ENCODE peak calls at places on chromosome 20, in nine cellular contexts. I, B, S, C, N, W, F, K and V are unnamed samples.

GRCh38 chr20:24936526-24937407 is 12.3 kb upstream of the CST7 start:
- DNase-seq in C (no peak), B (no peak), I (no peak), S (peak; percentile 30), N (no peak), F (no peak), W (no peak), K (no peak), V (no peak)

GRCh38 chr20:37426978-37427377 is 81.0 kb downstream of the SRC start:
- DNase-seq in S (no peak), I (no peak), K (no peak), W (no peak), N (no peak), F (no peak), B (no peak), C (no peak), V (no peak)

GRCh38 chr20:33177866-33178265 is 9.9 kb downstream of the BPIFA2 start:
- DNase-seq in S (no peak), B (no peak), N (no peak), I (no peak), K (no peak), C (no peak), W (no peak), F (no peak), V (no peak)

GRCh38 chr20:1362484-1362883 is 30.4 kb downstream of the FKBP1A start:
- DNase-seq in N (no peak), K (no peak), I (peak; percentile 35), B (no peak), W (no peak), C (no peak), S (no peak), F (no peak), V (no peak)

GRCh38 chr20:35768731-35769664 is 2.8 kb upstream of the PHF20 start:
- DNase-seq in N (peak; percentile 99), C (peak; percentile 89), B (peak; percentile 99), S (peak; percentile 96), F (peak; percentile 94), K (peak; percentile 100), W (peak; percentile 99), I (peak; percentile 35), V (peak; percentile 83)

GRCh38 chr20:1499528-1500420 is 8.6 kb upstream of the SIRPB2 start:
- DNase-seq in C (no peak), I (no peak), B (no peak), W (peak; percentile 64), K (no peak), F (no peak), N (no peak), S (no peak), V (no peak)

GRCh38 chr20:25051386-25052155 is 6.4 kb downstream of the ACSS1 start:
- DNase-seq in I (no peak), C (no peak), B (no peak), W (no peak), N (peak; percentile 36), K (no peak), F (no peak), S (no peak), V (no peak)

GRCh38 chr20:43196243-43196642 is 6.5 kb upstream of the PTPRT start:
- DNase-seq in F (no peak), S (no peak), I (no peak), K (no peak), C (no peak), B (no peak), W (no peak), N (no peak), V (no peak)

GRCh38 chr20:51382986-51383821 is 159.3 kb downstream of the NFATC2 start:
- DNase-seq in C (no peak), N (no peak), K (no peak), S (peak; percentile 34), I (no peak), F (no peak), B (no peak), W (no peak), V (no peak)

GRCh38 chr20:5212897-5213296 is 86.1 kb downstream of the CDS2 start:
- DNase-seq in I (no peak), K (no peak), S (no peak), W (no peak), B (no peak), C (no peak), F (no peak), N (no peak), V (peak; percentile 30)

GRCh38 chr20:63132715-63133471 is 83.0 kb downstream of the YTHDF1 start:
- DNase-seq in W (no peak), F (no peak), N (peak; percentile 26), B (no peak), K (no peak), C (no peak), S (peak; percentile 24), I (no peak), V (no peak)

GRCh38 chr20:21719592-21720214 is 14.2 kb downstream of the PAX1 start:
- DNase-seq in F (peak; percentile 52), W (peak; percentile 63), S (no peak), B (peak; percentile 68), C (peak; percentile 65), N (no peak), K (peak; percentile 92), I (no peak), V (no peak)

GRCh38 chr20:36368869-36369268 is 62.7 kb downstream of the DLGAP4 start:
- DNase-seq in S (no peak), B (no peak), F (no peak), C (no peak), W (no peak), K (no peak), I (no peak), N (no peak), V (no peak)

DNA sequence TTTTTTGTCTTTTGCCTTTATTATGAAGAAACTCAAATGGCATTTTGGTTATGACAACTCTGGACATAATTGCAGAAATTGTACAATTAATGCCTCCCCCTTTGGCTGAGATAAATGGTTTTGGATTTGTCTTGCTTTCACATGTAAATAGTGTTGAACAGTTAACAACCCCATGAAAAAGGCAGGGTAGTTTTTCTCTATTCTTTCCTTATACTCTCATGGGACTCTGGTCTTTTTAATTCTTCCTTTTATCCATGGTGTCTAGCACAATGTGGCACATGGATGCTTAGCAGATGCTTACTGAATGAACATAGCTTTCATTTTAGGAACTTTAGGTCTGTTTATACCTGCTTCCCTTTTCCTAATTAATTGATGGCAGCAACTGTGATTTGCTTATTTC is 75.6 kb downstream of the NCOA3 start:
- DNase-seq in C (no peak), W (no peak), S (no peak), B (no peak), N (no peak), I (no peak), K (no peak), F (no peak), V (no peak)
- H3K27ac ChIP-seq in C (peak overlapping the region; percentile 85), W (no peak overlapping the region), S (no peak overlapping the region), B (no peak overlapping the region), N (peak overlapping the region; percentile 54), I (no peak overlapping the region), K (no peak overlapping the region), F (peak overlapping the region; percentile 78), V (no peak overlapping the region)

DNA sequence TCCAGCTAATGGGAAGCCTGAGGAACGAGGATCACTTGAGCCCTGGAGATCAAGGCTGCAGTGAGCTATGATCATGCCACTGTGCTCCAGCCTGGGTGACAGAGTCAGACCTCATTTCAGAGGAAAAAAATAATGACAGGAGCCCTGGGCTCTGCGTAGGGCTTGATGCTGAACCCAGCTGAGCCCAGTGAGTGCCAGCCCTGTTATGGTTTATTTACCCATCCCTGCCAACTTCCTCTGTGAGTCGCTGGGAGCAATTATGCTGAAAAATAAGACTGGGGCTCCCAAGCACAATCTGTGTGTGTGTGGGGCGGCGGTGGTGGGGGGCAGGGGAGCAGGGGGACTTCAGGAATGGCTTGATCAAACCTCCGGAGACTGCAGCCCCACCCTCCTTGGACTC is 75.9 kb upstream of the PMEPA1 start:
- DNase-seq in W (no peak), F (no peak), I (no peak), B (no peak), K (no peak), N (no peak), S (no peak), C (no peak), V (no peak)
- H3K27ac ChIP-seq in W (no peak overlapping the region), F (no peak overlapping the region), I (no peak overlapping the region), B (no peak overlapping the region), K (no peak overlapping the region), N (no peak overlapping the region), S (no peak overlapping the region), C (peak overlapping the region; percentile 66), V (no peak overlapping the region)

DNA sequence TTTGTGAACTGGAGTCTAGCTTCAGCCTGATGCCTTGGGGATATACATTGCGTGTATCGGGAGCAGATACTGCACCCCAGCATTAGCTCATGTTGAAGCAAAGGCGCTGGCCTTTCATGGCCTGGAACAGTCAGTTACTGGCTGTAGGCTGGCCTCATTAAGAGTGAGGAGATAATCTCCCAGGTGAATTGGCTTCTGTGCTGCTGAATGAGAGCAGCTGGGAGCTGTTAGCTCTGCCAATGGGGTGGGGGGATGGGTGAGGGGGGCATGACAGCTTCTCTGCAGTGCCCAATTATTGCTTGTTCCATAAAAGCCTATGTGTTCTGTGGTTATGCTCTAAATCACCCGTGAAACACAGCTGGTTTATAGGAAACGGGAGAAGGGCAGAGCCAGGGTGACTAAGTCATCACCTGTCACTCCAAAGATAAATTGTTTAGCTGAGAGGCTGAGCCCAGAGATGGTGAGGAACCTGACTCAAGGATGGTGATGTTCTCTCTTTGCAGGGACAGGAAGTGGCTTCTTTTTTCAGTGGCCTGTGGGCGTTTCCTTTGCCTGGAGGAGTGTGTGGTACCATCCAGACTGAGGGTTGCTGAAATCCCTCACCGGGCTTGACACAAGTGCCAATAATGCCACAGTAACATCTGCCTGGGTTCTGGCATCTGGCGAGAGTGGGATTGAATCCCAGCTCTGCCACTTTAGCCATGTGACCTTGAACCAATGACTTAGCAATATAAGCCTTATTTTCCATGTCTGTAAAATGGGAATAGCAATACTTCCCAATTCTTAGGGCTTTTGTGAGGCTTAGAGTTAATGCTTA is 170.8 kb downstream of the BCAS1 start:
- DNase-seq in N (no peak), F (no peak), B (peak; percentile 77), C (peak; percentile 60), W (peak; percentile 92), K (no peak), I (peak; percentile 76), S (no peak), V (no peak)
- H3K27ac ChIP-seq in N (peak overlapping the region; percentile 30), F (peak overlapping the region; percentile 78), B (peak overlapping the region; percentile 64), C (peak overlapping the region; percentile 91), W (peak overlapping the region; percentile 90), K (no peak overlapping the region), I (peak overlapping the region; percentile 2), S (no peak overlapping the region), V (no peak overlapping the region)

GRCh38 chr20:19867940-19868371 is 109.9 kb downstream of the RIN2 start:
- DNase-seq in W (no peak), I (no peak), K (no peak), S (peak; percentile 84), F (peak; percentile 19), C (no peak), N (peak; percentile 61), B (no peak), V (no peak)

GRCh38 chr20:19866070-19866469 is 108.0 kb downstream of the RIN2 start:
- DNase-seq in B (no peak), K (no peak), C (no peak), N (no peak), I (no peak), W (no peak), S (no peak), F (no peak), V (no peak)

GRCh38 chr20:19864130-19864529 is 106.1 kb downstream of the RIN2 start:
- DNase-seq in W (no peak), C (no peak), B (no peak), N (no peak), F (no peak), S (no peak), K (no peak), I (no peak), V (no peak)

GRCh38 chr20:19868383-19868782 is 110.3 kb downstream of the RIN2 start:
- DNase-seq in C (no peak), S (no peak), I (no peak), W (no peak), B (no peak), K (no peak), F (no peak), N (no peak), V (no peak)

GRCh38 chr20:19867074-19867473 is 109.0 kb downstream of the RIN2 start:
- DNase-seq in C (no peak), I (no peak), S (no peak), B (peak; percentile 87), N (no peak), W (no peak), F (no peak), K (no peak), V (no peak)
- H3K27ac ChIP-seq in C (peak overlapping the region; percentile 44), I (no peak overlapping the region), S (no peak overlapping the region), B (no peak overlapping the region), N (no peak overlapping the region), W (no peak overlapping the region), F (no peak overlapping the region), K (no peak overlapping the region), V (no peak overlapping the region)